ENCODE peak calls at places on chromosomes 1 and 21, in ten cellular contexts. O is body of pancreas, C is heart right ventricle, I is ascending aorta, Q is SK-N-SH, H is upper lobe of left lung, P is stomach, Z is tibial artery, D is ovary, V is fibroblast of lung. M is an unnamed sample.
A peak's percentile ranks its signal among the peaks of the same experiment; 100 is the strongest.

GRCh38 chr21:37047079-37047478 is 25.8 kb downstream of the PIGP start:
- DNase-seq in Z (no peak), C (no peak), O (no peak), Q (no peak), V (no peak), H (no peak), P (peak; percentile 30), I (no peak), D (no peak), M (no peak)

GRCh38 chr1:34885405-34886247 is 26.1 kb upstream of the SMIM12 start:
- DNase-seq in Z (peak; percentile 52), V (peak; percentile 29), D (no peak), H (peak; percentile 90), I (no peak), C (peak; percentile 64), Q (no peak), O (peak; percentile 31), P (peak; percentile 57), M (peak; percentile 29)

GRCh38 chr1:197355248-197355995 is 87.4 kb downstream of the CRB1 start:
- DNase-seq in O (no peak), D (no peak), I (no peak), C (no peak), Z (no peak), Q (no peak), P (no peak), H (peak; percentile 78), V (no peak), M (no peak)

GRCh38 chr1:22518379-22518778 is 44.9 kb upstream of the EPHA8 start:
- DNase-seq in O (no peak), H (no peak), P (no peak), D (no peak), Q (no peak), I (no peak), Z (no peak), C (no peak), V (peak; percentile 37), M (no peak)

GRCh38 chr1:15155760-15156743 is 2.5 kb downstream of the TMEM51 start:
- DNase-seq in P (no peak), Z (no peak), O (peak; percentile 65), Q (peak; percentile 57), H (no peak), D (peak; percentile 56), V (peak; percentile 28), C (no peak), I (no peak), M (no peak)

GRCh38 chr21:41958886-41959563 is 5.2 kb upstream of the C2CD2 start:
- DNase-seq in V (no peak), Q (no peak), P (no peak), D (no peak), Z (peak; percentile 91), H (peak; percentile 78), I (peak; percentile 57), C (no peak), O (no peak), M (no peak)

GRCh38 chr1:215777370-215777925 is 210.3 kb downstream of the KCTD3 start:
- DNase-seq in H (no peak), P (no peak), D (no peak), Q (no peak), I (no peak), V (peak; percentile 14), C (no peak), O (no peak), Z (no peak), M (no peak)

GRCh38 chr1:162538815-162539431 is 22.6 kb upstream of the UAP1 start:
- DNase-seq in Q (no peak), P (no peak), C (no peak), O (no peak), Z (no peak), V (peak; percentile 83), D (no peak), H (no peak), I (no peak), M (no peak)

GRCh38 chr1:2974701-2975301 is 46.5 kb upstream of the ACTRT2 start:
- DNase-seq in O (no peak), C (no peak), P (peak; percentile 22), Z (peak; percentile 62), I (no peak), D (no peak), H (peak; percentile 50), V (no peak), Q (no peak), M (no peak)

GRCh38 chr1:2977886-2978611 is 43.2 kb upstream of the ACTRT2 start:
- DNase-seq in Z (peak; percentile 28), P (peak; percentile 20), V (no peak), I (no peak), H (peak; percentile 29), D (no peak), Q (no peak), C (no peak), O (no peak), M (no peak)

GRCh38 chr1:2975466-2976179 is 45.6 kb upstream of the ACTRT2 start:
- DNase-seq in C (no peak), P (peak; percentile 22), Z (peak; percentile 55), V (no peak), D (no peak), I (no peak), Q (no peak), O (peak; percentile 39), H (peak; percentile 77), M (no peak)

GRCh38 chr1:2973661-2974593 is 47.3 kb upstream of the ACTRT2 start:
- DNase-seq in C (no peak), O (no peak), Q (no peak), V (no peak), P (peak; percentile 21), D (no peak), H (peak; percentile 57), Z (peak; percentile 66), I (no peak), M (no peak)

DNA sequence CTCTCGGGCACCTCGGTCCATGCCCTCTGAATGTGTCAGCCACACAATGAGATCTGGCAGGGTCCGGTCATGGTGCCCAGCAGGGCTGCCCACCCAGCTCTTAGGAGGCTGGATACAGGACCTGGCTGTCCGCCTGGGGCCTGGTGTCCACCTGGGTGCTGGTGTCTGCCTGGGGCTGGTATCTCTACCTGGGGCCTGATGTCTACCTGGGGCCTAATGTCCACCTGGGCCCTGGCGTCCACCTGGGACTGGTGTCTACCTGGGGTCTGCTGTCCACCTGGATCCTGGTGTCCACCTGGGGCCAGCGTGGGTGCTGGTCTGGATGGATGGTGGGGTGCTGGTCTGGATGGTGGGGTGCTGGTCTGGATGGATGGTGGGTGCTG is 45.1 kb upstream of the ACTRT2 start:
- DNase-seq in Q (no peak), O (peak; percentile 25), Z (peak; percentile 61), D (no peak), I (no peak), C (no peak), V (no peak), P (peak; percentile 26), H (peak; percentile 45), M (no peak)
- H3K9me3 ChIP-seq in Q (no peaks in the 10 kb centered on the region), O (no peaks in the 10 kb centered on the region), Z (no peaks in the 10 kb centered on the region), D (no peaks in the 10 kb centered on the region), I (no peaks in the 10 kb centered on the region), C (no peaks in the 10 kb centered on the region), V (no peaks in the 10 kb centered on the region), P (no peaks in the 10 kb centered on the region), H (no peaks in the 10 kb centered on the region), M (no peaks in the 10 kb centered on the region)

DNA sequence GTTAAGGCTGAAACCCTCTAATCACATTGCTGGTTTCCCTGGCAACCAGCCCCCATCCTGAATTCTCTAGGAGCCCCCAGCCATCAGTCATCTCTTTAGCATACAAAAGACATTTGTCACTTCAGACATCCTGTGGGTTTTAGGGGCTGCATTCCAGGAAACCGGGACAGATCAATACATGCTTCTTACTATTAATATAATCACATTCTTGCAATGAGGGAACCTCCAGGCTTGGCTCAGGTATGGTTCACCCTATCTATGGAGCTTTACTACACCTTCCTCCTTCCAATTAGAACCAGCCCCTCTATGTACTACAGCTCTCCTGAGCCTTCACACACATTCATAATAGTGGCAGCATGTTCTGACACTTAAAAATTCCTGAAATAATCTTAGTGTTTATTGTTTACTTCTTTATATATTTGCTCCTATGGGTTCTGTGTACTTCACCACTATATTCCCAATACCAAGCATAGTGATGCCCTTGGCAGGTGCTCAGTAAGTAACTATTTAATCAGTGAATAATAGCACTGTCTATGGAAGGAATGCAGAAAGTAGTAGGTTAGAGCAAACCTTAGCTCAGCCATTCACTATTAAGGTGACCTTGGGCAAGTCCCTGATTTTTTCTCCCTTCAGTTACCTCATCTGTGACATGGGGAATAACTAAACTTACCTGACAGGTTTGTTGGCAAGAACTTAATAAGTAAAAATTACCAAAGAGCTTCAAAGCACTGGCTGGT is 59.6 kb downstream of the ZNF678 start:
- DNase-seq in D (no peak), Z (no peak), Q (no peak), O (no peak), P (no peak), I (no peak), C (no peak), H (no peak), V (no peak), M (no peak)
- H3K9me3 ChIP-seq in D (no peaks in the 10 kb centered on the region), Z (peaks cover 7% of the 10 kb centered on the region), Q (peaks cover 5% of the 10 kb centered on the region), O (peaks cover 39% of the 10 kb centered on the region), P (peaks cover 33% of the 10 kb centered on the region), I (peaks cover 75% of the 10 kb centered on the region), C (no peaks in the 10 kb centered on the region), H (no peaks in the 10 kb centered on the region), V (no peaks in the 10 kb centered on the region), M (peaks cover 13% of the 10 kb centered on the region)

GRCh38 chr21:45965084-45965826 is 16.3 kb upstream of the COL6A1 start:
- DNase-seq in V (no peak), O (no peak), Q (no peak), I (no peak), P (no peak), H (no peak), D (no peak), C (no peak), Z (no peak), M (no peak)

GRCh38 chr21:45966995-45967394 is 14.6 kb upstream of the COL6A1 start:
- DNase-seq in Q (no peak), Z (no peak), P (no peak), V (no peak), O (no peak), D (no peak), H (no peak), I (no peak), C (no peak), M (no peak)

GRCh38 chr21:45962531-45963224 is 18.9 kb upstream of the COL6A1 start:
- DNase-seq in I (no peak), D (no peak), H (no peak), C (no peak), Q (no peak), V (no peak), O (no peak), Z (no peak), P (no peak), M (no peak)

GRCh38 chr21:45963225-45963555 is 18.4 kb upstream of the COL6A1 start:
- DNase-seq in H (no peak), Q (no peak), D (no peak), V (peak; percentile 59), P (no peak), O (no peak), C (no peak), Z (no peak), I (no peak), M (no peak)

GRCh38 chr21:45964649-45965048 is 16.9 kb upstream of the COL6A1 start:
- DNase-seq in O (no peak), I (no peak), C (no peak), D (no peak), V (no peak), Q (no peak), P (no peak), H (no peak), Z (no peak), M (no peak)
- H3K9me3 ChIP-seq in O (peaks cover 6% of the 10 kb centered on the region), I (peaks cover 5% of the 10 kb centered on the region), C (no peaks in the 10 kb centered on the region), D (no peaks in the 10 kb centered on the region), V (no peaks in the 10 kb centered on the region), Q (no peaks in the 10 kb centered on the region), P (no peaks in the 10 kb centered on the region), H (no peaks in the 10 kb centered on the region), Z (no peaks in the 10 kb centered on the region), M (no peaks in the 10 kb centered on the region)

DNA sequence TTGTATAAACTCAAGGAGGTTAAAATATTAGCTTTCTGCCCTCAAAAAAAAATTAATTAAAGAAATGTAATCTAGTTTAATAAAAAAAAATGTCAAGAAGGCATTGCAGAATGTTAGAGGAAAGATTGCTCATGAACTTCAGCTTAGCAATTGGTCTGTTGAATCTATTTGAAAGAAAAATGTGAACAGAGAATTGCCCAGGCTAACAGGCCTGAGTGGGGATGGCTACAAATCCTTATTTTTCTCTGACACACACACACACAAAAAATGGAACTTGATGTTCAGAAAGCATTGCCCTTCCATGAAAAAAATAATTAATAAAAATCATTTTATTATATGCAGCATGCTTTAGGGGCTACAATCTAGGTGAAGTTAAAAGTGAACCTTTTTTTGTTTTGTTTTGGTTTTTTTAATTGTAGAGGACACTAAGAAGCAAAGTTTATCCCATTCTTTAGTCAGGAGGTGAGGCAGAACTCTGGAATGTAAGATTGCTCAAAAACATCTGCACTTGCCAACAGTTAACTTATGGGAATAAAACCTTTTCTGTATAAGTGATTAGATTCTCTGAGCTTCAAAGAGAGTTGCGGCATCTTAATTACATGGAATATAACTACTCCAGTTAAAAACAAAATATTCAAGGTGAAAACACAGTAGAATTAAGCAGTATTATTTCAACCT is 658.5 kb upstream of the ADGRL2 start:
- DNase-seq in O (no peak), C (no peak), H (no peak), Q (no peak), P (no peak), D (no peak), Z (no peak), I (no peak), V (peak; percentile 81), M (no peak)
- H3K9me3 ChIP-seq in O (no peaks in the 10 kb centered on the region), C (no peaks in the 10 kb centered on the region), H (no peaks in the 10 kb centered on the region), Q (no peaks in the 10 kb centered on the region), P (no peaks in the 10 kb centered on the region), D (no peaks in the 10 kb centered on the region), Z (no peaks in the 10 kb centered on the region), I (no peaks in the 10 kb centered on the region), V (no peaks in the 10 kb centered on the region), M (no peaks in the 10 kb centered on the region)